ENCODE peak calls at places on chromosomes 1 and 21, in eight cellular contexts. X is fibroblast of pulmonary artery, F is esophagus muscularis mucosa, B is pancreas, S is transverse colon, Z is astrocyte of the spinal cord, E is AG10803, N is AG09309. Y is an unnamed sample.

GRCh38 chr1:150366416-150367296 is 2.7 kb downstream of the RPRD2 start:
- DNase-seq in E (peak; percentile 26), X (peak; percentile 16), N (no peak), F (no peak), B (no peak), Z (peak; percentile 18), S (no peak), Y (peak; percentile 30)

GRCh38 chr1:21961337-21961736 is 15.5 kb upstream of the CELA3B start:
- DNase-seq in E (no peak), F (no peak), N (no peak), S (no peak), X (no peak), B (no peak), Z (no peak), Y (no peak)

GRCh38 chr1:219837274-219837993 is 90.9 kb downstream of the SLC30A10 start:
- DNase-seq in X (peak; percentile 69), Z (peak; percentile 70), F (no peak), N (peak; percentile 20), E (peak; percentile 49), S (no peak), B (no peak), Y (peak; percentile 63)

GRCh38 chr1:211335507-211336157 is 9.0 kb downstream of the TRAF5 start:
- DNase-seq in Z (no peak), B (no peak), N (no peak), E (no peak), F (no peak), S (peak; percentile 52), X (no peak), Y (no peak)

GRCh38 chr21:15063821-15064575 is 802 bp downstream of the NRIP1 start:
- DNase-seq in B (peak; percentile 67), N (no peak), Z (peak; percentile 38), S (peak; percentile 41), F (no peak), X (peak; percentile 44), E (peak; percentile 34), Y (no peak)

GRCh38 chr1:164557270-164557669 is 1.7 kb upstream of the PBX1 start:
- DNase-seq in N (no peak), X (peak; percentile 21), Z (no peak), F (no peak), S (no peak), B (peak; percentile 69), E (no peak), Y (no peak)

GRCh38 chr1:176745945-176746344 is 283.0 kb downstream of the PAPPA2 start:
- DNase-seq in F (no peak), E (peak; percentile 5), Z (no peak), S (no peak), B (no peak), X (no peak), N (no peak), Y (peak; percentile 29)

GRCh38 chr21:15365751-15366392 is 301.1 kb upstream of the NRIP1 start:
- DNase-seq in S (no peak), Z (no peak), E (no peak), X (no peak), F (no peak), N (no peak), B (no peak), Y (peak; percentile 51)

GRCh38 chr1:7298749-7299151 is 472.3 kb upstream of the VAMP3 start:
- DNase-seq in S (no peak), E (peak; percentile 50), F (peak; percentile 86), N (no peak), B (no peak), Z (peak; percentile 89), X (peak; percentile 62), Y (peak; percentile 89)
- H3K4me3 ChIP-seq in S (no peak overlapping the region), E (no peak overlapping the region), F (no peak overlapping the region), N (no peak overlapping the region), B (no peak overlapping the region), Z (no peak overlapping the region), X (no peak overlapping the region), Y (no peak overlapping the region)

GRCh38 chr1:44157903-44158302 is 16.5 kb upstream of the KLF18 start:
- DNase-seq in X (no peak), Z (no peak), B (no peak), S (no peak), N (no peak), F (no peak), E (no peak), Y (no peak)
- TF ChIP-seq CTCF in X (no peak), Z (no peak), B (no peak), S (no peak), N (no peak), F (no peak), E (no peak), Y (no peak)

DNA sequence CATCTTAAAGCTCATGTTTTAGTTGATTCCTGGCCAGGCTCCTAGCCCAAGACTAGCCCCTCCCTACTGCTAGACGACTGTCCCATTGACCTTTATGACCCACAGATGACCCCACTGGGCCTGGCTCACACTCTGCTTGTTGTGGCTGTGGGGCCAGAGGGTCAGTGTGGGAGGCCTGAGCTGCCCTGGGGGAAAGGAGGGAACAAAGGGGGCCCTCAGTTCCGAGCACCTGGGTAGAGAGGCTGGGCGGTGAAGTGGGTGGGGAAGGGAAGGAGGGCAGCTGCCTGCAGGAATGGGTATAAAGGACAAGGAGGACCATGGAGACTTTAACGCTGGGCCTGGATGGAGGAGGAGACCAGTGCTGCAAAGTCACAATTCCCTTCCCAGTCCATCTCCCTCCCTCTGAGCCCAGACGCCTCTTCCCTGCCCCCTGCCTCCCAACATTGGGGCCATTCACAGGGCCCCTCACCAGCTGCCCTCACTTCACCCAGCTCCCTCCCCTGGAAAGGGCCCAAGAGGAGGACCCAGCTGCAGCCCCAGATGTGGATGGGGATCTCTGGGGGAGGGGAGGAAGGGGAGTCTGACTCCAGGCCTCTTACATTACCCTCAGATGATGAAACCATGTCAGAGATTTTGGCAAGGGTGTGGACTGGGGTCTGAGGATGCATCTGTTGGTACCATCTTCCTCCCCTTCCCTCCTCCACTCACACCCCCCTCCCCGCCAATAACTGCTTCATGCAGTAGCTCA is 911 bp upstream of the KIF21B start:
- DNase-seq in X (no peak), N (no peak), S (no peak), Z (no peak), B (no peak), F (no peak), E (no peak), Y (no peak)
- H3K4me3 ChIP-seq in X (no peak overlapping the region), N (no peak overlapping the region), S (no peak overlapping the region), Z (no peak overlapping the region), B (no peak overlapping the region), F (no peak overlapping the region), E (no peak overlapping the region), Y (no peak overlapping the region)

DNA sequence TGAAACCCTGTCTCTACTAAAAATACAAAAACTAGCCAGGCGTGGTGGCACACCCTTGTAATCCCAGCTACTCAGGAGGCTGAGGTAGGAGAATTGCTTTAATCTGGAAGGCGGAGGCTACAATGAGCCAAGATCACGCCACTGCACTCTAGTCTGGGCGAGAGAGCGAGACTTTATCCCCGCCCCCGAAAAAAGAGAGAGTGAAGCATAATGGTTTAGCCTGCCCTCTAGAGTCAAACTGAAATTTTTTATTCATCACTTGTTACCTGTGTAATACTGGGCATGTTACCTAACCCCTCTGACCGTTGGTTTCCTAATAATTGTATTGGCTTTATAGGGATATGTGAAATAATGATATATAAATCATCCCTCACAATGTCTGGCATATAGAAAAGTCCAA is 18.8 kb downstream of the GPR52 start:
- DNase-seq in X (no peak), Z (no peak), E (no peak), N (no peak), F (no peak), S (no peak), B (no peak), Y (no peak)
- TF ChIP-seq CTCF in X (no peak), Z (no peak), E (no peak), N (no peak), F (no peak), S (no peak), B (no peak), Y (no peak)

GRCh38 chr1:42935971-42936308 is 22.7 kb downstream of the SLC2A1 start:
- DNase-seq in S (no peak), B (no peak), X (no peak), Z (no peak), N (no peak), F (no peak), E (no peak), Y (no peak)

GRCh38 chr1:42934541-42935312 is 23.9 kb downstream of the SLC2A1 start:
- DNase-seq in B (no peak), E (no peak), N (no peak), X (no peak), F (no peak), Z (no peak), S (peak; percentile 14), Y (no peak)

GRCh38 chr1:42934111-42934510 is 24.6 kb downstream of the SLC2A1 start:
- DNase-seq in N (no peak), E (no peak), B (no peak), S (no peak), F (no peak), X (no peak), Z (no peak), Y (no peak)

GRCh38 chr1:42936309-42937078 is 22.2 kb downstream of the SLC2A1 start:
- DNase-seq in N (no peak), B (peak; percentile 17), S (peak; percentile 67), Z (peak; percentile 65), X (peak; percentile 53), E (peak; percentile 88), F (no peak), Y (peak; percentile 90)

GRCh38 chr1:42935313-42935624 is 23.4 kb downstream of the SLC2A1 start:
- DNase-seq in F (no peak), Z (no peak), S (peak; percentile 72), N (no peak), B (peak; percentile 40), E (no peak), X (no peak), Y (no peak)
- H3K4me3 ChIP-seq in F (no peak overlapping the region), Z (no peak overlapping the region), S (no peak overlapping the region), N (no peak overlapping the region), B (no peak overlapping the region), E (no peak overlapping the region), X (no peak overlapping the region), Y (no peak overlapping the region)

DNA sequence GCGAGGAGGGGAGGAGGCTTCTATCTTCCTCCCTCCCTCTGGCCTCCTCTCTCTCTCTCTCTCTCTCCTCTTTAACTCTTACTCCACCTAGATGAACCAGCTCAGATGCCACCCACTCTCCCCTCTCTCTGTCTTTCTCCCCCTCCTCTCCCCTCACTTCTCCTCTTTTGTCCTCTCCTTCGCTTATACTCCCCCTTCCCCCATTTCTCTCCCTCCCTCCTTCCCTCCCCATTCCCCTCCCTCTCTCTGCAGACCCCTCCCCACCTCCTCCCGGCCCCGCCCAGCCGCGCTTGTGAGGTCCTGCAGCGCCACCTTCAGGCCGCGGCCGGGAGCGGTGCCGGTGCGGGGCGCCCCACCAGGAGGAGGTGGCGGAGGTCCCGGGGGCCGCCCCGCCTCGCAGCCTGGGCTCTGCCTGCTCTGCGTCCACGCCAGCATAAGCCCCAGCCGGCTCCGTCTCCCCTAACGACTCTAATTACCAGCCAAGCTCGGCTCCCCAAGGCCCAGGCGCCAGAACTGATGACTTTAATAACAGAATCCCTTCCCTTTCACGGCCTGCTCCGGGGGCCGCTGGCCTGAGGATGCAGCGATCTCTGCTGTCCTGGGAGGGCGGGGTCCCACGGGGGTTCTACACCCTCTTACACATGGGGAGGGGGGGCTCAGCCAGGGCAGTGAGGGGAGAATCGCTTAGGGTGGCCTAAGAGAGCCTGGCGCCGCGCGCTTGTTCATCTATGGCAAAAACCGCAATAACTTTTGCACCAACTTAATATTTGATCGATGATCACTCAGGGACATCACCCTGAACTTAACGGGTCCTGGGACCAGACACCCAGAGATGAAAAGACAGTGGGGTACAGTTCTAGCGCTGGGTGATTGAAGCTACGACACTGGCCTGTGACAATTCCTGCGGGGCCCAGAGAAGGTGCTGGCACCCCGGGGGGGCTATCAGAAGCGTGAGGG is 637.3 kb downstream of the MATN1 start:
- DNase-seq in S (peak; percentile 41), N (no peak), B (no peak), E (peak; percentile 33), X (peak; percentile 18), Z (peak; percentile 74), F (no peak), Y (peak; percentile 17)
- TF ChIP-seq CTCF in S (peak; percentile 64), N (peak; percentile 64), B (peak; percentile 14), E (no peak), X (no peak), Z (peak; percentile 69), F (peak; percentile 76), Y (no peak)

Y was measured in fibroblast of mammary gland.